ENCODE peak calls at places on chromosomes 4 and X, in eight cellular contexts. L is KBM-7, Y is H7, E is chondrocyte, W is neural crest cell, O is stromal cell of bone marrow, I is nephron progenitor cell, R is neural progenitor cell. D is an unnamed sample.

GRCh38 chr4:152929888-152930287 is 6.2 kb upstream of the FHDC1 start:
- DNase-seq in O (no peak), Y (peak), I (peak), L (no peak), E (no peak), W (no peak), R (peak), D (no peak)

GRCh38 chr4:2689825-2690700 is 66.1 kb downstream of the TNIP2 start:
- DNase-seq in O (no peak), L (no peak), Y (no peak), I (no peak), W (no peak), R (no peak), E (no peak), D (no peak)

GRCh38 chr4:41693629-41694028 is 54.9 kb downstream of the PHOX2B start:
- DNase-seq in L (peak), W (no peak), R (peak), O (peak), I (no peak), E (no peak), Y (peak), D (peak)

GRCh38 chr4:112321768-112322684 is 24.9 kb downstream of the ALPK1 start:
- DNase-seq in Y (peak), E (no peak), I (peak), L (peak), R (peak), W (peak), O (peak), D (peak)

GRCh38 chr4:52983563-52984303 is 121.6 kb downstream of the RASL11B start:
- DNase-seq in E (no peak), W (peak), Y (peak), O (peak), R (peak), L (peak), I (peak), D (peak)

GRCh38 chr4:163109967-163110366 is 56.7 kb downstream of the NAF1 start:
- DNase-seq in W (no peak), Y (no peak), O (no peak), E (no peak), R (no peak), L (no peak), I (no peak), D (no peak)

GRCh38 chr4:104693601-104694201 is 199.0 kb upstream of the CXXC4 start:
- DNase-seq in O (peak), Y (peak), E (no peak), W (no peak), R (no peak), I (no peak), L (peak), D (peak)

GRCh38 chr4:66955784-66956183 is 589.5 kb downstream of the CENPC start:
- DNase-seq in I (no peak), L (no peak), R (no peak), Y (no peak), O (no peak), W (no peak), E (no peak), D (no peak)

GRCh38 chrX:2781226-2781571 is 29.4 kb downstream of the XG start:
- DNase-seq in R (peak), I (no peak), W (no peak), O (no peak), E (no peak), L (no peak), Y (no peak), D (no peak)

GRCh38 chr4:166277406-166277805 is 404.4 kb downstream of the TLL1 start:
- DNase-seq in L (no peak), W (no peak), I (no peak), Y (no peak), E (no peak), O (no peak), R (no peak), D (peak)

GRCh38 chrX:65637335-65637734 is 30.1 kb upstream of the MSN start:
- DNase-seq in W (no peak), L (no peak), R (no peak), E (no peak), Y (no peak), I (no peak), O (no peak), D (no peak)

GRCh38 chr4:176971576-176972105 is 178.9 kb upstream of the VEGFC start:
- DNase-seq in Y (no peak), I (no peak), L (no peak), R (no peak), W (no peak), O (no peak), E (no peak), D (no peak)

GRCh38 chr4:178174756-178175155 is 732.5 kb upstream of the AGA start:
- DNase-seq in E (no peak), L (no peak), Y (no peak), O (no peak), I (no peak), R (no peak), W (no peak), D (no peak)

D was measured in fibroblast of lung.